ENCODE peak calls at places on chromosomes 5 and 9, in ten cellular contexts. R is GM23248; Q is naive thymus-derived CD4-positive, alpha-beta T cell; N is sigmoid colon; B is ELR; L is T-helper 17 cell; C is effector memory CD8-positive, alpha-beta T cell; T is NCI-H1105; I is tibial nerve; E is OCI-LY7. Y is an unnamed sample.

GRCh38 chr5:1494780-1495524 is 28.8 kb downstream of the LPCAT1 start:
- DNase-seq in R (no peak), Q (no peak), N (no peak), B (no peak), L (no peak), C (peak), T (no peak), I (no peak), E (peak), Y (no peak)

GRCh38 chr5:145198871-145199270 is 636.3 kb downstream of the PRELID2 start:
- DNase-seq in R (no peak), Q (no peak), N (no peak), B (peak), L (no peak), C (no peak), T (no peak), I (no peak), E (no peak), Y (no peak)

GRCh38 chr9:98491778-98492177 is 217.0 kb downstream of the GABBR2 start:
- DNase-seq in R (peak), Q (no peak), N (no peak), B (peak), L (no peak), C (no peak), T (no peak), I (no peak), E (no peak), Y (no peak)

GRCh38 chr5:115459844-115460243 is 84.7 kb downstream of the FEM1C start:
- DNase-seq in R (peak), Q (no peak), N (no peak), B (peak), L (no peak), C (no peak), T (no peak), I (no peak), E (no peak), Y (no peak)

GRCh38 chr5:136890431-136891148 is 525.2 kb upstream of the TRPC7 start:
- DNase-seq in R (no peak), Q (no peak), N (no peak), B (no peak), L (no peak), C (no peak), T (no peak), I (no peak), E (no peak), Y (no peak)

GRCh38 chr5:122844916-122845252 is 529 bp upstream of the SNX24 start:
- DNase-seq in R (no peak), Q (no peak), N (no peak), B (no peak), L (no peak), C (no peak), T (no peak), I (no peak), E (peak), Y (no peak)

GRCh38 chr5:180689071-180689694 is 39.8 kb upstream of the FLT4 start:
- DNase-seq in R (no peak), Q (peak), N (no peak), B (no peak), L (no peak), C (peak), T (no peak), I (no peak), E (no peak), Y (no peak)

GRCh38 chr9:96020300-96020821 is 144.9 kb downstream of the ERCC6L2 start:
- DNase-seq in R (no peak), Q (no peak), N (no peak), B (no peak), L (no peak), C (no peak), T (no peak), I (no peak), E (no peak), Y (no peak)

GRCh38 chr9:136898483-136899100 is 12.3 kb downstream of the TRAF2 start:
- DNase-seq in R (no peak), Q (no peak), N (no peak), B (no peak), L (no peak), C (no peak), T (no peak), I (no peak), E (no peak), Y (no peak)

GRCh38 chr9:36142510-36143161 is 6.1 kb downstream of the GLIPR2 start:
- DNase-seq in R (peak), Q (no peak), N (peak), B (no peak), L (no peak), C (no peak), T (no peak), I (no peak), E (no peak), Y (peak)

GRCh38 chr9:134233022-134233421 is 68.7 kb upstream of the RNU6ATAC start:
- DNase-seq in R (no peak), Q (no peak), N (no peak), B (no peak), L (no peak), C (no peak), T (no peak), I (no peak), E (no peak), Y (no peak)

GRCh38 chr5:126285307-126285706 is 137.9 kb upstream of the GRAMD2B start:
- DNase-seq in R (no peak), Q (no peak), N (no peak), B (no peak), L (no peak), C (no peak), T (no peak), I (no peak), E (no peak), Y (no peak)